ENCODE peak calls at places on chromosomes 12 and 14, in four cellular contexts. R, N, M and V are unnamed samples.

GRCh38 chr14:58712357-58712756 is 74.6 kb downstream of the DACT1 start:
- DNase-seq in N (no peak), M (no peak), R (no peak), V (no peak)

GRCh38 chr14:50865677-50866076 is 6.2 kb upstream of the ABHD12B start:
- DNase-seq in M (no peak), N (no peak), R (no peak), V (no peak)

GRCh38 chr14:104874571-104875411 is 9.7 kb downstream of the CEP170B start:
- DNase-seq in M (no peak), N (peak), R (no peak), V (no peak)

GRCh38 chr14:101496779-101497420 is 64.4 kb upstream of the DIO3 start:
- DNase-seq in N (no peak), M (peak), R (no peak), V (no peak)

GRCh38 chr14:71163842-71164500 is 256.7 kb downstream of the PCNX1 start:
- DNase-seq in R (no peak), N (no peak), M (no peak), V (no peak)

GRCh38 chr12:23857201-23857600 is 92.3 kb downstream of the SOX5 start:
- DNase-seq in M (no peak), N (no peak), R (no peak), V (no peak)

GRCh38 chr12:85155791-85156190 is 119.6 kb downstream of the LRRIQ1 start:
- DNase-seq in R (no peak), N (no peak), M (no peak), V (no peak)

GRCh38 chr12:116015525-116015924 is 262.0 kb downstream of the MED13L start:
- DNase-seq in N (no peak), R (no peak), M (no peak), V (no peak)

GRCh38 chr12:10369557-10370150 is 20.2 kb downstream of the KLRK1 start:
- DNase-seq in M (no peak), N (no peak), R (no peak), V (no peak)

DNA sequence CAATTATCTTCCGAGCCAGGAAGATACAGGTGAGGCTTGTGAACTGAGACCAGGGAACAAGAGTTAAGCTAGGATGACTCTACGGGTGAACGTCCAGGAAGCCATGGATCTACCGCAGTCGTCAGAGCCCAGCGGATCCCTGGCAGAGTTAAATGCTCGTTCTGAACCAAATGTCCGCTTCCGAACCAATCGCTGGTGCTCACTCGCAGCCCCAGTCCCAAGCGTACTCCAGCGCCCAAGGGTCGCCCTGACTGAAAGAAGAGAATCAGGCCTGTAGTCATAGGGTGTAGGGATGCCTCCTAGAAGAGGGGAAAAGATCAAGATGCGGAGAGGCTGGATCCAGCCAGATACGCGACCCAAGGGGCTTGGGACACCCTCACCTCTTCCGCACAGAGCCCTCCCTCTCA is 283 bp downstream of the VIPAS39 start:
- DNase-seq in M (no peak), N (no peak), R (no peak), V (peak)
- TF ChIP-seq POLR2A in M (peak), N (no peak), R (peak), V (no peak)

DNA sequence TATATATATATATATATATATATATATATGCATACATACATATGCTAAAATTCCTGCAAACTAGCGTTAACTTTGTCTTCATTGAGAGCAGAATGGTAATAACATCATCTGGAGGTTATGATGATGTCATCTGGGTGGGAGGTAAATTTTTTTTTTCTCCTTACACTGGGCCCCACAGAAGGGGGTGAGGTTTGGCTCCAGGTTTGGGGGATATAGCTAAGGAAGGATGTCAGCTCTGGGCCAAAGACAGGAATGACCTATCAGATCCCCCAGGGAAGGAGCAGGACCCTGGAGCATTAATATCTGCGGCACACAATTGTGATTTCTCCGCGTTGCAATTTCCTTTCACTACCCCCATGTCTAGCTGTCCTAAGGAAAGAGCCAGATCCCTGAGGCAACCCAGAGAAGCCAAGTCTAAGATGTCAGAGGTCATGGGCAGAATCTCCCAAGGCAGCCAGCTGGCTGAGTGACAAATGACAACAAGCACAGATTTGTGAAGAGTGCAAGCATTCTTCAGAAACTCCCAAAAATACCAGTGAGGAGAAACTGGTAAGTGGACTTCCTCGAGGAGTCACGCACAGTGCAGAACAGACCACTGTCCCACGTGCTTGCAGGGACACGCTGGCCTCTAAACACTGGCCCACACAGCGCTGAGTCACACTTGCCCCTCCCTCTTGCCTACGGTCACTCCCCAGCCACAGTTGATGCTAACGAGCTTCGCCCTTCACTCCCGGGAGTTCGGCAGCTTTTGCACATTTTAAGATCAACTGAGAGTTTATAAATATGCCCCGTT is 9.9 kb downstream of the UBC start:
- DNase-seq in R (no peak), M (peak), N (peak), V (peak)
- TF ChIP-seq POLR2A in R (no peak), M (no peak), N (no peak), V (no peak)

GRCh38 chr14:30225171-30225570 is 297.5 kb upstream of the PRKD1 start:
- DNase-seq in N (no peak), M (no peak), R (no peak), V (no peak)

GRCh38 chr14:30227436-30227835 is 299.8 kb upstream of the PRKD1 start:
- DNase-seq in N (no peak), M (no peak), R (no peak), V (no peak)

GRCh38 chr14:30223966-30224365 is 296.3 kb upstream of the PRKD1 start:
- DNase-seq in N (no peak), M (no peak), R (no peak), V (no peak)

GRCh38 chr14:30230719-30231118 is 303.1 kb upstream of the PRKD1 start:
- DNase-seq in R (no peak), M (no peak), N (no peak), V (no peak)

DNA sequence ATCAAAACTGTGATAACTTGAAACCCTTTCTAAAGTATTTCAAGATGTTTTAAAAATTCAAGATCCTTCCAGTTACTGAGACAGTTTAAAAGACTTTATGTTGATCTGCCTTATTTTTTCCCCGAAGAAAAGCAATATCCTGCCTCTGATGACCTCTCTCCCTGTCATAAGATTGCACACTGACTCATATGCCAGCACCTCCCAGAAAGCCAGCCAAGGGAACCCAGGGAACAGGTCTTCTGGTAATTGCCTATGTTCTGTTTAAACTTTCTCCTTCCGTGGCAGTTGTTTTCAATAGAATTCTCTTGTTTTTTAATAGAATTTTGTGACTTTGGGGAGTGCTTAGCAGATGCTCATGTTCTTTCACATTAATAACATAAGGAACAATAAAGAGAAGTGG is 300.2 kb upstream of the PRKD1 start:
- DNase-seq in M (no peak), N (no peak), R (no peak), V (no peak)
- TF ChIP-seq POLR2A in M (no peak), N (no peak), R (no peak), V (no peak)

DNA sequence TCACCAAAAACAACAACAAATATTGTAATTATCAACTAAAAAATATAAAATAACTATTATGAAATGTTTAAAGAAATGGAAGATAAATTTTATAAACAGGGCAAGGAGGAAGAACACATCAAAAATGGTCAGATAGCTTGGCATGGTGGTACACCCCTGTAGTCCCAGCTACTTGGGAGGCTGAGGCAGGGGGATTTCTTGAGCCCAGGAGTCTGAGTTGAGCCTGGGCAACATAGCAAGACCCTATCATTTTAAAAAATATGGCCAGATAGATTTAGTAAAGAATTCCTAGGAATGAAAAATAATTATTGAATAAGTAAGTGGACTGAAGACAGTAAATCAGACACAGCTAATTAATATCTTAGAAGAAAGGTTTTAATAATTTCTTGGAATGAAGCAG is 32.6 kb downstream of the ITPR2 start:
- DNase-seq in N (no peak), M (no peak), R (no peak), V (no peak)
- TF ChIP-seq POLR2A in N (no peak), M (no peak), R (no peak), V (no peak)

DNA sequence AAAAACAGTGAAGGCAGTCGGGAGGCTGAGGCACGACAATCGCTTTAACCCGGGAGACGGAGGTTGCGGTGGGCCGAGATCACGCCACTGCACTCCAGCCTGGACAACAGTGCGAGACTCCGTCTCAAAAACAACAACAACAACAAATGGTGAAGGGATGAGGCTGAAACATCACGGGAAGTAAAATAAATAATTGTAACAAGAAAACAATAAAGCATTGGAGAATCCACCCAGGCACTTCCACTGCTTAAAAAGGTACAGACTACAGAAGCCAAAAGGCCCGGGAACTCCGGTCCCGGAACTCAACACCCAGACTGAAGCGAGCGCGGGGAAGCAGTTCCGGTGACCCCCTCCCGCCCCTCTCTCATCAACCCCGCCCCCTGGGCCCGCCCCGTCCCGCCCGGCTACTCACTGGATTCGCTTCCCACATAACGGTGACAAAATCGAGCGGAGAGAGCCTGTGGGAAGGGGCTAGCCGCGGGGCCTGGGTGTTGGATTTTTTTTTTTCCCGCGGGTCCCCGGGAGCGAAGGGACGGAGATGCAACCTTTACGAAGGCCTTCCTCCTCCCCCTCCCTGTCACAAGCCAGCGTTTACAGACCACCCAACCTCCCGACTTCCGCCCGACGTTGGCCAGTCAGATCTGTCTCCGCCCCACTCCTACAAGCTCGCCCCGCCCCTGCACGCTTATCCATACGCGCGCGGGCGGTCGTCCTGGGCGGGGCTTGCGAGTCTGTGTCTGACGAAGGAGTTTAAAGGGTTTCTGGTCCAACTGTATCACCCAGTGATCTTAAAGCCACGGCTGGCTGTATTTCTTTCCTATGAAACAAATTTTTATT is at the start of gene PARP11:
- DNase-seq in M (peak), N (peak), R (peak), V (peak)
- TF ChIP-seq POLR2A in M (peak), N (no peak), R (peak), V (no peak)

GRCh38 chr12:97800561-97800960 is 338.0 kb downstream of the RMST start:
- DNase-seq in N (no peak), R (no peak), M (no peak), V (no peak)
- TF ChIP-seq POLR2A in N (no peak), R (no peak), M (no peak), V (no peak)

GRCh38 chr12:49562831-49563230 is 5.1 kb downstream of the MCRS1 start:
- DNase-seq in R (no peak), N (no peak), M (no peak), V (no peak)
- TF ChIP-seq POLR2A in R (no peak), N (no peak), M (no peak), V (no peak)